ENCODE peak calls at places on chromosomes 12 and 14, in nine cellular contexts. D is M059J; N is cardiac fibroblast; K is fibroblast of pulmonary artery; G is dorsolateral prefrontal cortex; O is NCI-H460; J is activated CD8-positive, alpha-beta T cell treated with anti-CD3 and anti-CD28 coated beads, Interleukin-2, amount 10 ng/mL, durations not matched to agents 7 days and 5 days; T is EL; Q is thyroid gland. U is an unnamed sample.

GRCh38 chr12:39572551-39572950 is 47.1 kb downstream of the ABCD2 start:
- DNase-seq in D (no peak), N (no peak), K (no peak), G (no peak), O (no peak), J (no peak), T (no peak), Q (no peak), U (no peak)

GRCh38 chr14:95256011-95256775 is 63.5 kb downstream of the CLMN start:
- DNase-seq in D (peak), N (no peak), K (no peak), G (no peak), O (no peak), J (no peak), T (no peak), Q (peak), U (no peak)

GRCh38 chr12:128603573-128604120 is 220.1 kb downstream of the SLC15A4 start:
- DNase-seq in D (no peak), N (no peak), K (no peak), G (no peak), O (no peak), J (no peak), T (no peak), Q (no peak), U (no peak)

GRCh38 chr12:82694276-82694675 is 7.6 kb downstream of the TMTC2 start:
- DNase-seq in D (no peak), N (no peak), K (no peak), G (no peak), O (no peak), J (no peak), T (no peak), Q (no peak), U (no peak)

GRCh38 chr12:108333898-108334699 is 5.0 kb downstream of the CMKLR1 start:
- DNase-seq in D (peak), N (peak), K (peak), G (no peak), O (no peak), J (no peak), T (peak), Q (no peak), U (no peak)

GRCh38 chr14:69605761-69606160 is 5.6 kb upstream of the SUSD6 start:
- DNase-seq in D (no peak), N (no peak), K (no peak), G (no peak), O (no peak), J (no peak), T (no peak), Q (no peak), U (no peak)

GRCh38 chr14:60647081-60647836 is 2.0 kb downstream of the SIX1 start:
- DNase-seq in D (peak), N (peak), K (no peak), G (no peak), O (no peak), J (no peak), T (peak), Q (no peak), U (peak)

GRCh38 chr14:56795284-56795622 is 15.0 kb downstream of the OTX2 start:
- DNase-seq in D (no peak), N (no peak), K (no peak), G (no peak), O (no peak), J (no peak), T (no peak), Q (no peak), U (no peak)

GRCh38 chr12:131091413-131091975 is 137.8 kb downstream of the ADGRD1 start:
- DNase-seq in D (no peak), N (peak), K (no peak), G (peak), O (peak), J (no peak), T (no peak), Q (no peak), U (no peak)

GRCh38 chr12:130764073-130764472 is 48.0 kb upstream of the RIMBP2 start:
- DNase-seq in D (peak), N (peak), K (peak), G (no peak), O (peak), J (peak), T (no peak), Q (no peak), U (no peak)

GRCh38 chr12:102372112-102372511 is 108.3 kb downstream of the IGF1 start:
- DNase-seq in D (peak), N (no peak), K (no peak), G (no peak), O (no peak), J (no peak), T (no peak), Q (no peak), U (no peak)

GRCh38 chr14:104604461-104605449 is at the start of gene TMEM179:
- DNase-seq in D (peak), N (peak), K (peak), G (peak), O (peak), J (peak), T (no peak), Q (no peak), U (no peak)

GRCh38 chr12:45302621-45303020 is 86.7 kb downstream of the ANO6 start:
- DNase-seq in D (no peak), N (peak), K (no peak), G (no peak), O (no peak), J (no peak), T (no peak), Q (no peak), U (no peak)